ENCODE peak calls at places on chromosomes 7 and 10, in five cellular contexts. K is NCI-H1436, X is BE2C, V is NCI-H1105, R is type B pancreatic cell. O is an unnamed sample.

GRCh38 chr10:102368072-102368471 is 27.4 kb upstream of the NFKB2 start:
- DNase-seq in V (no peak), K (no peak), R (no peak), X (no peak), O (no peak)

GRCh38 chr7:33926535-33926934 is 21.2 kb downstream of the BMPER start:
- DNase-seq in K (no peak), X (no peak), V (no peak), R (no peak), O (no peak)

GRCh38 chr7:27184342-27185012 is 555 bp downstream of the HOXA11 start:
- DNase-seq in R (peak), X (no peak), V (peak), K (no peak), O (peak)

GRCh38 chr10:13078912-13079775 is 20.8 kb upstream of the OPTN start:
- DNase-seq in K (no peak), V (no peak), X (no peak), R (no peak), O (no peak)

GRCh38 chr10:63713191-63714144 is 192.3 kb downstream of the REEP3 start:
- DNase-seq in V (peak), R (no peak), X (peak), K (peak), O (peak)

GRCh38 chr7:80859272-80859970 is 59.4 kb downstream of the SEMA3C start:
- DNase-seq in R (no peak), X (no peak), V (no peak), K (no peak), O (no peak)

GRCh38 chr7:157054927-157055326 is 44.5 kb upstream of the MNX1 start:
- DNase-seq in R (peak), X (no peak), K (no peak), V (no peak), O (no peak)

GRCh38 chr7:80039255-80039884 is 95.3 kb upstream of the GNAI1 start:
- DNase-seq in K (no peak), X (peak), V (peak), R (no peak), O (no peak)

GRCh38 chr7:80624763-80625162 is 13.7 kb upstream of the CD36 start:
- DNase-seq in R (no peak), V (no peak), X (no peak), K (no peak), O (no peak)

GRCh38 chr7:113144839-113145238 is 26.5 kb upstream of the SMIM30 start:
- DNase-seq in V (no peak), X (no peak), K (no peak), R (no peak), O (no peak)

GRCh38 chr10:22002531-22003110 is 909 bp downstream of the DNAJC1 start:
- DNase-seq in R (no peak), X (no peak), V (no peak), K (no peak), O (no peak)

GRCh38 chr7:74439546-74439945 is 14.2 kb upstream of the GTF2IRD1 start:
- DNase-seq in X (no peak), V (no peak), R (no peak), K (no peak), O (no peak)

GRCh38 chr10:14184841-14185500 is 145.8 kb downstream of the FRMD4A start:
- DNase-seq in R (no peak), X (no peak), K (no peak), V (no peak), O (no peak)

GRCh38 chr10:84193846-84194423 is 402 bp upstream of the CDHR1 start:
- DNase-seq in V (no peak), K (no peak), R (no peak), X (no peak), O (no peak)

GRCh38 chr7:99752354-99752753 is 17.4 kb upstream of the CYP3A7 start:
- DNase-seq in R (no peak), V (no peak), X (no peak), K (no peak), O (no peak)

GRCh38 chr7:141427134-141427533 is 124.1 kb upstream of the AGK start:
- DNase-seq in R (no peak), V (no peak), X (no peak), K (no peak), O (no peak)

GRCh38 chr10:38047666-38048065 is 37.2 kb downstream of the ZNF33A start:
- DNase-seq in R (no peak), X (no peak), V (no peak), K (no peak), O (no peak)

GRCh38 chr7:72406820-72407403 is 5.2 kb downstream of the CALN1 start:
- DNase-seq in R (no peak), K (no peak), V (no peak), X (no peak), O (no peak)

GRCh38 chr7:83806538-83806937 is 157.6 kb upstream of the SEMA3E start:
- DNase-seq in K (no peak), V (no peak), X (no peak), R (no peak), O (no peak)

GRCh38 chr7:111329367-111330234 is 232.7 kb downstream of the IMMP2L start:
- DNase-seq in X (no peak), R (no peak), K (no peak), V (no peak), O (no peak)

GRCh38 chr10:75944061-75944460 is 512.6 kb downstream of the LRMDA start:
- DNase-seq in K (no peak), V (no peak), X (no peak), R (no peak), O (no peak)

GRCh38 chr10:96960872-96961271 is 128.8 kb downstream of the LCOR start:
- DNase-seq in V (no peak), K (no peak), X (no peak), R (no peak), O (no peak)